ENCODE peak calls at places on chromosomes 12 and 14, in six cellular contexts. Z, X, Q, O, T and J are unnamed samples. For H3K36me3, the result is how much of the 10 kb centered on the place peaks cover.

GRCh38 chr14:86217523-86217922 is 687.6 kb downstream of the FLRT2 start:
- DNase-seq in Z (no peak), X (no peak), Q (peak), O (no peak), T (no peak), J (no peak)

GRCh38 chr12:80157640-80158039 is 58.3 kb downstream of the OTOGL start:
- DNase-seq in Z (no peak), X (no peak), Q (no peak), O (no peak), T (no peak), J (no peak)

GRCh38 chr12:110102255-110102654 is 21.9 kb upstream of the IFT81 start:
- DNase-seq in Z (no peak), X (peak), Q (no peak), O (peak), T (no peak), J (no peak)

GRCh38 chr12:69875416-69875815 is 50.4 kb downstream of the MYRFL start:
- DNase-seq in Z (no peak), X (no peak), Q (no peak), O (no peak), T (no peak), J (no peak)

GRCh38 chr12:22598141-22598762 is 26.7 kb upstream of the ETNK1 start:
- DNase-seq in Z (no peak), X (no peak), Q (no peak), O (no peak), T (no peak), J (no peak)

GRCh38 chr14:94581127-94581999 is at the start of gene SERPINA5:
- DNase-seq in Z (no peak), X (peak), Q (no peak), O (peak), T (peak), J (peak)

GRCh38 chr12:72273499-72273837 is 1.3 kb downstream of the TRHDE start:
- DNase-seq in Z (no peak), X (no peak), Q (peak), O (no peak), T (no peak), J (no peak)

GRCh38 chr14:101369194-101369915 is 191.9 kb upstream of the DIO3 start:
- DNase-seq in Z (no peak), X (no peak), Q (no peak), O (no peak), T (no peak), J (no peak)

GRCh38 chr12:34398706-34399630 is 376.7 kb downstream of the ALG10 start:
- DNase-seq in Z (peak), X (peak), Q (peak), O (no peak), T (peak), J (peak)

GRCh38 chr12:3925621-3926020 is 52.4 kb upstream of the PARP11 start:
- DNase-seq in Z (no peak), X (no peak), Q (no peak), O (no peak), T (no peak), J (no peak)

GRCh38 chr14:61730756-61731373 is 31.4 kb upstream of the SNAPC1 start:
- DNase-seq in Z (no peak), X (no peak), Q (no peak), O (peak), T (no peak), J (no peak)

GRCh38 chr12:3920378-3921141 is 47.4 kb upstream of the PARP11 start:
- DNase-seq in Z (peak), X (no peak), Q (no peak), O (no peak), T (no peak), J (no peak)

GRCh38 chr14:97077253-97077653 is 280.1 kb downstream of the VRK1 start:
- DNase-seq in Z (peak), X (peak), Q (no peak), O (peak), T (peak), J (peak)

GRCh38 chr12:112838731-112839130 is 47.2 kb downstream of the RPH3A start:
- DNase-seq in Z (no peak), X (no peak), Q (no peak), O (no peak), T (no peak), J (no peak)

GRCh38 chr12:52907092-52907810 is 2.4 kb upstream of the KRT8 start:
- DNase-seq in Z (peak), X (no peak), Q (peak), O (no peak), T (peak), J (peak)

GRCh38 chr12:105839629-105840127 is 299.1 kb downstream of the NUAK1 start:
- DNase-seq in Z (no peak), X (no peak), Q (no peak), O (no peak), T (no peak), J (no peak)

GRCh38 chr12:19694627-19695026 is 255.3 kb downstream of the AEBP2 start:
- DNase-seq in Z (no peak), X (no peak), Q (no peak), O (no peak), T (no peak), J (no peak)

GRCh38 chr12:124302241-124302806 is 7.4 kb downstream of the RFLNA start:
- DNase-seq in Z (no peak), X (peak), Q (peak), O (no peak), T (no peak), J (no peak)

GRCh38 chr12:78483767-78484315 is 380.7 kb upstream of the SYT1 start:
- DNase-seq in Z (no peak), X (no peak), Q (no peak), O (no peak), T (no peak), J (no peak)

GRCh38 chr12:48795550-48796455 is 6.9 kb upstream of the ADCY6 start:
- DNase-seq in Z (peak), X (no peak), Q (no peak), O (peak), T (peak), J (peak)

GRCh38 chr12:98062464-98063245 is 452.7 kb upstream of the TMPO start:
- DNase-seq in Z (no peak), X (no peak), Q (no peak), O (no peak), T (no peak), J (no peak)

GRCh38 chr12:46711756-46712155 is 114.0 kb downstream of the SLC38A4 start:
- DNase-seq in Z (no peak), X (no peak), Q (no peak), O (no peak), T (no peak), J (no peak)

GRCh38 chr12:46722737-46723136 is 103.1 kb downstream of the SLC38A4 start:
- DNase-seq in Z (no peak), X (no peak), Q (no peak), O (no peak), T (no peak), J (no peak)

GRCh38 chr12:46717848-46718247 is 107.9 kb downstream of the SLC38A4 start:
- DNase-seq in Z (no peak), X (no peak), Q (no peak), O (no peak), T (no peak), J (peak)

GRCh38 chr12:46718495-46718894 is 107.3 kb downstream of the SLC38A4 start:
- DNase-seq in Z (no peak), X (no peak), Q (no peak), O (no peak), T (no peak), J (no peak)

GRCh38 chr12:46717159-46717558 is 108.6 kb downstream of the SLC38A4 start:
- DNase-seq in Z (no peak), X (no peak), Q (no peak), O (no peak), T (no peak), J (no peak)
- TF ChIP-seq CTCF in Z (no peak), X (no peak), Q (no peak), O (no peak), T (no peak), J (no peak)

GRCh38 chr12:94103986-94104385 is 44.4 kb upstream of the PLXNC1 start:
- DNase-seq in Z (peak), X (no peak), Q (no peak), O (no peak), T (no peak), J (no peak)
- H3K27ac ChIP-seq in Z (no peak), X (no peak), Q (no peak), O (no peak), T (no peak), J (no peak)

GRCh38 chr14:102729825-102730224 is 47.4 kb upstream of the TRAF3 start:
- DNase-seq in Z (no peak), X (no peak), Q (no peak), O (no peak), T (no peak), J (no peak)

GRCh38 chr14:102726191-102726949 is 50.9 kb upstream of the TRAF3 start:
- DNase-seq in Z (no peak), X (no peak), Q (no peak), O (no peak), T (peak), J (no peak)

GRCh38 chr14:102728509-102728908 is 48.7 kb upstream of the TRAF3 start:
- DNase-seq in Z (no peak), X (no peak), Q (no peak), O (no peak), T (no peak), J (no peak)

GRCh38 chr14:102729268-102729667 is 48.0 kb upstream of the TRAF3 start:
- DNase-seq in Z (no peak), X (no peak), Q (no peak), O (no peak), T (no peak), J (no peak)

GRCh38 chr14:102727336-102728095 is 49.7 kb upstream of the TRAF3 start:
- DNase-seq in Z (no peak), X (no peak), Q (no peak), O (no peak), T (no peak), J (no peak)
- H3K36me3 ChIP-seq in Z (under half), X (under half), Q (half or more), O (under half), T (half or more), J (half or more)

GRCh38 chr14:64630778-64631177 is 73.4 kb upstream of the PLEKHG3 start:
- DNase-seq in Z (peak), X (no peak), Q (no peak), O (no peak), T (no peak), J (no peak)

GRCh38 chr14:64625363-64626232 is 75.8 kb downstream of the PPP1R36 start:
- DNase-seq in Z (peak), X (no peak), Q (no peak), O (no peak), T (peak), J (no peak)

GRCh38 chr14:64632056-64632455 is 72.2 kb upstream of the PLEKHG3 start:
- DNase-seq in Z (no peak), X (no peak), Q (no peak), O (no peak), T (no peak), J (no peak)

GRCh38 chr14:64623576-64624165 is 73.9 kb downstream of the PPP1R36 start:
- DNase-seq in Z (no peak), X (no peak), Q (no peak), O (no peak), T (no peak), J (no peak)

GRCh38 chr14:64628940-64629403 is 75.3 kb upstream of the PLEKHG3 start:
- DNase-seq in Z (peak), X (no peak), Q (no peak), O (no peak), T (no peak), J (no peak)
- TF ChIP-seq CTCF in Z (no peak), X (no peak), Q (no peak), O (no peak), T (no peak), J (no peak)